ENCODE peak calls at places on chromosomes 12 and 14, in eight cellular contexts. W is ovary, D is transverse colon, P is stomach, I is HepG2, Q is esophagus muscularis mucosa, M is A549, C is suprapubic skin. R is an unnamed sample.

GRCh38 chr12:75722714-75723200 is 211.3 kb upstream of the KRR1 start:
- DNase-seq in W (no peak), D (peak; percentile 31), P (no peak), I (peak; percentile 67), Q (no peak), M (peak; percentile 43), C (no peak), R (no peak)

GRCh38 chr12:84741727-84742126 is 170.9 kb downstream of the SLC6A15 start:
- DNase-seq in W (no peak), D (no peak), P (no peak), I (no peak), Q (no peak), M (no peak), C (no peak), R (no peak)

GRCh38 chr12:71415336-71416231 is 24.0 kb upstream of the LGR5 start:
- DNase-seq in W (no peak), D (peak; percentile 11), P (no peak), I (peak; percentile 60), Q (no peak), M (peak; percentile 52), C (no peak), R (peak; percentile 68)

GRCh38 chr12:117533687-117534086 is 172.3 kb upstream of the NOS1 start:
- DNase-seq in W (no peak), D (peak; percentile 62), P (no peak), I (no peak), Q (no peak), M (no peak), C (no peak), R (no peak)

GRCh38 chr14:89911018-89911919 is 43.3 kb downstream of the EFCAB11 start:
- DNase-seq in W (no peak), D (peak; percentile 36), P (peak; percentile 36), I (peak; percentile 91), Q (no peak), M (no peak), C (no peak), R (no peak)

GRCh38 chr14:20657216-20658211 is 16.0 kb upstream of the OR6S1 start:
- DNase-seq in W (no peak), D (no peak), P (no peak), I (peak; percentile 56), Q (peak; percentile 83), M (peak; percentile 83), C (no peak), R (no peak)

GRCh38 chr14:73717998-73718741 is 4.0 kb upstream of the PNMA1 start:
- DNase-seq in W (peak; percentile 74), D (peak; percentile 48), P (no peak), I (no peak), Q (no peak), M (no peak), C (no peak), R (peak; percentile 31)

GRCh38 chr12:9727813-9728212 is 5.1 kb downstream of the CLECL1 start:
- DNase-seq in W (no peak), D (no peak), P (no peak), I (no peak), Q (no peak), M (no peak), C (no peak), R (no peak)

GRCh38 chr12:1205512-1206060 is 214.6 kb downstream of the ERC1 start:
- DNase-seq in W (no peak), D (no peak), P (no peak), I (no peak), Q (no peak), M (no peak), C (no peak), R (no peak)

GRCh38 chr12:131640436-131640969 is 70.4 kb upstream of the SFSWAP start:
- DNase-seq in W (no peak), D (no peak), P (no peak), I (no peak), Q (no peak), M (no peak), C (no peak), R (peak; percentile 82)

GRCh38 chr14:33765251-33765650 is 185.6 kb downstream of the EGLN3 start:
- DNase-seq in W (no peak), D (no peak), P (no peak), I (no peak), Q (no peak), M (no peak), C (no peak), R (peak; percentile 75)

GRCh38 chr12:65657635-65658034 is 166.6 kb upstream of the HMGA2 start:
- DNase-seq in W (no peak), D (no peak), P (no peak), I (no peak), Q (no peak), M (no peak), C (no peak), R (no peak)

GRCh38 chr14:85233756-85234545 is 296.0 kb upstream of the FLRT2 start:
- DNase-seq in W (no peak), D (no peak), P (no peak), I (no peak), Q (no peak), M (peak; percentile 46), C (no peak), R (no peak)

GRCh38 chr12:113770389-113770865 is 195.7 kb downstream of the RBM19 start:
- DNase-seq in W (no peak), D (no peak), P (no peak), I (peak; percentile 98), Q (no peak), M (no peak), C (no peak), R (no peak)

GRCh38 chr14:76112889-76113611 is 38.7 kb upstream of the GPATCH2L start:
- DNase-seq in W (no peak), D (no peak), P (no peak), I (no peak), Q (no peak), M (no peak), C (no peak), R (no peak)

GRCh38 chr12:92065018-92065499 is 80.6 kb downstream of the BTG1 start:
- DNase-seq in W (no peak), D (peak; percentile 26), P (peak; percentile 52), I (peak; percentile 53), Q (no peak), M (peak; percentile 34), C (no peak), R (no peak)
- TF ChIP-seq EP300 in W (no peak), D (no peak), P (no peak), I (no peak), Q (no peak), M (peak; percentile 49), C (no peak), R (no peak)

GRCh38 chr12:6450869-6451347 is 934 bp upstream of the TAPBPL start:
- DNase-seq in W (no peak), D (peak; percentile 47), P (no peak), I (no peak), Q (no peak), M (no peak), C (no peak), R (no peak)

GRCh38 chr12:6452908-6453630 is 1.2 kb downstream of the TAPBPL start:
- DNase-seq in W (no peak), D (peak; percentile 76), P (peak; percentile 52), I (no peak), Q (no peak), M (no peak), C (no peak), R (no peak)

GRCh38 chr12:6451348-6452244 is at the start of gene TAPBPL:
- DNase-seq in W (peak; percentile 83), D (peak; percentile 89), P (peak; percentile 81), I (peak; percentile 89), Q (peak; percentile 97), M (peak; percentile 62), C (no peak), R (peak; percentile 88)

GRCh38 chr12:6450091-6450868 is 1.6 kb upstream of the TAPBPL start:
- DNase-seq in W (no peak), D (no peak), P (no peak), I (no peak), Q (no peak), M (no peak), C (no peak), R (no peak)

DNA sequence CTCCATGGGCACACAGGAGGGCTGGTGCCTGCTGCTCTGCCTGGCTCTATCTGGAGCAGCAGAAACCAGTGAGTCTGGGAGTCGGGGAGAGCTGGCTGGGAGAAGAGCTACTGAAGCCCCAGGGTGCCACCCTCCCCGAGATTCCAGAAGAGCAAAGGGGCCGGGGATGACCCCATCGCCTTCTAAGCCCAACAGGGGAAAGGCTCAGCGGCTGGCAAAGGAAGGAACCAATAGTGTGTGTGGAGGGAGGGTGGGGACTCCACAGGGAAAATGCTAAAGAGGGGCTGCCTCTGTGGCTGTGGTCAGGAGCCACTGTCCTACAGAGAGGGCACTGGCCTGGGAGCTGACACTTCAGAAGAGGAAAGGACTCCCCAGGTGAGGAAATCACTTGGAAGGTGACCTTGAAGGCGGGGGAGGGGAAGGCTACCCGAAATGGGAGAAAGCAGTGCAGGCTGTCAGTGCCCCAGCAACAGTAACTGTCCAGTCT is 446 bp downstream of the TAPBPL start:
- DNase-seq in W (peak; percentile 47), D (peak; percentile 68), P (peak; percentile 50), I (no peak), Q (no peak), M (no peak), C (no peak), R (peak; percentile 54)
- H3K4me1 ChIP-seq in W (peaks cover 17% of the 10 kb centered on the region), D (peaks cover 23% of the 10 kb centered on the region), P (peaks cover 43% of the 10 kb centered on the region), I (peaks cover 28% of the 10 kb centered on the region), Q (peaks cover 53% of the 10 kb centered on the region), M (peaks cover 21% of the 10 kb centered on the region), C (peaks cover 27% of the 10 kb centered on the region), R (peaks cover 29% of the 10 kb centered on the region)

GRCh38 chr12:30417697-30418231 is 277.9 kb downstream of the IPO8 start:
- DNase-seq in W (no peak), D (peak; percentile 8), P (no peak), I (no peak), Q (no peak), M (no peak), C (no peak), R (no peak)
- TF ChIP-seq EP300 in W (no peak), D (no peak), P (no peak), I (no peak), Q (no peak), M (no peak), C (no peak), R (no peak)

GRCh38 chr14:104703269-104703668 is 13.9 kb downstream of the INF2 start:
- DNase-seq in W (no peak), D (no peak), P (no peak), I (no peak), Q (no peak), M (no peak), C (no peak), R (no peak)
- H3K4me1 ChIP-seq in W (peaks cover 5% of the 10 kb centered on the region), D (no peaks in the 10 kb centered on the region), P (peaks cover 31% of the 10 kb centered on the region), I (no peaks in the 10 kb centered on the region), Q (peaks cover 57% of the 10 kb centered on the region), M (peaks cover 46% of the 10 kb centered on the region), C (peaks cover 25% of the 10 kb centered on the region), R (no peaks in the 10 kb centered on the region)

R was measured in SK-N-SH.